ENCODE peak calls at places on chromosomes 6 and 20, in ten cellular contexts. Z, K, H, L, N, O, U, S, I and W are unnamed samples.
A peak's percentile ranks its signal among the peaks of the same experiment; 100 is the strongest.

GRCh38 chr20:50968289-50968688 is 9.7 kb downstream of the MOCS3 start:
- DNase-seq in S (no peak), K (no peak), U (no peak), I (no peak), Z (no peak), H (no peak), O (no peak), L (no peak), N (no peak), W (no peak)

GRCh38 chr6:40482532-40482931 is 104.6 kb downstream of the LRFN2 start:
- DNase-seq in U (no peak), O (no peak), I (peak; percentile 21), N (no peak), Z (no peak), K (no peak), S (no peak), H (no peak), L (no peak), W (no peak)

GRCh38 chr6:32837651-32838113 is 857 bp downstream of the TAP2 start:
- DNase-seq in O (peak; percentile 8), L (no peak), H (no peak), I (no peak), U (peak; percentile 55), N (no peak), K (no peak), S (no peak), Z (no peak), W (no peak)

GRCh38 chr6:501891-502601 is 110.5 kb downstream of the IRF4 start:
- DNase-seq in Z (no peak), L (no peak), I (no peak), U (no peak), H (no peak), S (peak; percentile 77), O (no peak), N (peak; percentile 35), K (no peak), W (no peak)

GRCh38 chr20:15818651-15819071 is 754.6 kb downstream of the KIF16B start:
- DNase-seq in S (no peak), H (peak; percentile 48), Z (no peak), K (no peak), U (peak; percentile 86), I (no peak), L (no peak), N (no peak), O (no peak), W (no peak)

GRCh38 chr6:127503022-127503421 is 16.1 kb downstream of the MTCL3 start:
- DNase-seq in N (no peak), O (no peak), H (no peak), L (no peak), I (no peak), U (no peak), Z (no peak), K (no peak), S (no peak), W (no peak)

GRCh38 chr20:16477632-16478031 is 95.6 kb downstream of the KIF16B start:
- DNase-seq in K (no peak), Z (no peak), I (no peak), H (no peak), L (no peak), S (no peak), N (no peak), U (peak; percentile 33), O (no peak), W (no peak)

GRCh38 chr20:64024141-64024990 is 11.6 kb upstream of the C20orf204 start:
- DNase-seq in Z (no peak), S (no peak), I (no peak), N (no peak), K (no peak), L (no peak), H (peak; percentile 87), O (no peak), U (no peak), W (no peak)

GRCh38 chr20:48846516-48847492 is 19.0 kb upstream of the PREX1 start:
- DNase-seq in S (no peak), H (no peak), L (no peak), U (no peak), Z (no peak), K (peak; percentile 71), I (peak; percentile 54), N (no peak), O (peak; percentile 64), W (no peak)

GRCh38 chr6:159282351-159282750 is 113.2 kb downstream of the FNDC1 start:
- DNase-seq in L (no peak), K (no peak), I (no peak), H (no peak), S (no peak), O (no peak), U (no peak), N (no peak), Z (no peak), W (no peak)